ENCODE peak calls at places on chromosomes 16 and 17, in four cellular contexts. C is activated CD4-positive, alpha-beta T cell treated with anti-CD3 and anti-CD28 coated beads, Interleukin-2, amount 50 U/mL, for 48 hours; H is NCI-H2081; B is stimulated activated CD8-positive, alpha-beta memory T cell treated with anti-CD3 and anti-CD28 coated beads, Interleukin-15, amount 100 ng/mL, for 24 hours. O is an unnamed sample.

GRCh38 chr17:56891751-56892150 is 22.1 kb downstream of the TRIM25 start:
- DNase-seq in C (peak; percentile 59), B (no peak), H (no peak), O (no peak)

GRCh38 chr17:40922239-40922638 is 15.2 kb downstream of the KRT23 start:
- DNase-seq in C (no peak), B (no peak), H (no peak), O (no peak)

GRCh38 chr17:1787301-1787902 is 25.5 kb downstream of the SERPINF1 start:
- DNase-seq in H (no peak), C (no peak), B (no peak), O (no peak)

GRCh38 chr16:30485818-30486436 is 13.4 kb downstream of the ITGAL start:
- DNase-seq in B (no peak), H (no peak), C (no peak), O (no peak)

GRCh38 chr16:1991135-1991551 is 1.4 kb downstream of the SYNGR3 start:
- DNase-seq in B (no peak), H (no peak), C (no peak), O (peak; percentile 17)

GRCh38 chr16:56269824-56270684 is 78.8 kb downstream of the GNAO1 start:
- DNase-seq in B (no peak), C (no peak), H (no peak), O (no peak)

GRCh38 chr16:3065069-3065741 is at the start of gene IL32:
- DNase-seq in H (no peak), B (no peak), C (peak; percentile 85), O (no peak)

GRCh38 chr17:44334315-44335181 is 9.9 kb upstream of the SLC25A39 start:
- DNase-seq in H (no peak), B (no peak), C (no peak), O (no peak)

O was measured in NCI-H526 treated with DMSO at 0.1 percent for 48 hours.